ENCODE peak calls at places on chromosomes 7 and 10, in seven cellular contexts. C is HCT116, F is H1, V is HepG2, U is WTC11, B is K562, N is A549. I is an unnamed sample.

GRCh38 chr10:4623757-4624420 is 202.1 kb upstream of the AKR1E2 start:
- DNase-seq in C (no peak), F (no peak), V (no peak), U (no peak), B (no peak), N (no peak), I (no peak)

GRCh38 chr10:100766693-100767427 is 21.5 kb downstream of the PAX2 start:
- DNase-seq in C (no peak), F (no peak), V (peak; percentile 13), U (no peak), B (no peak), N (peak; percentile 29), I (no peak)

GRCh38 chr7:72190919-72191318 is 221.2 kb downstream of the CALN1 start:
- DNase-seq in C (no peak), F (no peak), V (no peak), U (no peak), B (no peak), N (no peak), I (no peak)

GRCh38 chr7:329691-330281 is 39.8 kb downstream of the FOXL3 start:
- DNase-seq in C (no peak), F (no peak), V (no peak), U (no peak), B (no peak), N (no peak), I (no peak)

GRCh38 chr10:58723977-58724376 is 211.3 kb downstream of the BICC1 start:
- DNase-seq in C (no peak), F (no peak), V (no peak), U (no peak), B (no peak), N (no peak), I (no peak)

GRCh38 chr7:54838540-54838925 is 79.5 kb upstream of the SEC61G start:
- DNase-seq in C (no peak), F (no peak), V (no peak), U (no peak), B (no peak), N (no peak), I (no peak)

GRCh38 chr10:78436223-78436575 is 402.5 kb downstream of the RPS24 start:
- DNase-seq in C (no peak), F (no peak), V (no peak), U (no peak), B (no peak), N (no peak), I (no peak)

GRCh38 chr10:98313598-98313997 is 45.6 kb upstream of the LOXL4 start:
- DNase-seq in C (no peak), F (no peak), V (no peak), U (no peak), B (no peak), N (no peak), I (no peak)

GRCh38 chr10:70893227-70894006 is 5.1 kb upstream of the PCBD1 start:
- DNase-seq in C (no peak), F (no peak), V (no peak), U (no peak), B (no peak), N (no peak), I (no peak)

GRCh38 chr10:70889291-70889690 is 926 bp upstream of the PCBD1 start:
- DNase-seq in C (no peak), F (no peak), V (no peak), U (no peak), B (no peak), N (no peak), I (no peak)

GRCh38 chr10:70892631-70893030 is 4.3 kb upstream of the PCBD1 start:
- DNase-seq in C (no peak), F (no peak), V (no peak), U (no peak), B (no peak), N (no peak), I (no peak)

GRCh38 chr10:70891636-70892035 is 3.3 kb upstream of the PCBD1 start:
- DNase-seq in C (no peak), F (no peak), V (no peak), U (no peak), B (no peak), N (no peak), I (no peak)

GRCh38 chr10:70890917-70891431 is 2.6 kb upstream of the PCBD1 start:
- DNase-seq in C (no peak), F (no peak), V (peak; percentile 75), U (peak; percentile 25), B (peak; percentile 64), N (no peak), I (no peak)
- TF ChIP-seq MAX in C (no peak), F (peak; percentile 35), V (peak; percentile 87), U (no peak), B (peak; percentile 76), N (no peak), I (no peak)

DNA sequence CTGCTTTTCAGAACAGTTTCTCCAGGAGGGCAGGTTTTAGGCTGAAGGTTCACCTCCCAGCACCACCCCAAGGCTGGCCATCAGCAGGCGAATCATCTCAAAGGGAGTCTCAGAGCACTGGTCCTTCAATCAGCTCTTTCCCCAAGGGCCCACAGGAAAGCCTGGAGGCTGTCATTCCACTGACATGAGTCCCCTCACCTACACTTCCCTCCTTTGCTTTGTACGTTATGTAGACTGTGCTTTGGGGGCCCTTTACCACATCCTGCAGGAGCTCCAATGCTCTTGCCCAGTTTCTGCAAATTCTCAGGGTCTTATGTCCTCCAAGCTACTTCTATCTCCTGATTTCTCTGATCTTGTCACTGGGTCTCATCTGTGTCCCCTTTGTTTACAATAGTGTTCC is 15.4 kb downstream of the WDFY4 start:
- DNase-seq in C (no peak), F (peak; percentile 24), V (no peak), U (no peak), B (no peak), N (no peak), I (peak; percentile 24)
- TF ChIP-seq MAX in C (no peak), F (no peak), V (no peak), U (no peak), B (no peak), N (no peak), I (no peak)

GRCh38 chr7:43475983-43476382 is 106.9 kb upstream of the STK17A start:
- DNase-seq in C (no peak), F (no peak), V (no peak), U (no peak), B (no peak), N (no peak), I (no peak)

GRCh38 chr7:43481905-43482678 is 100.8 kb upstream of the STK17A start:
- DNase-seq in C (no peak), F (peak; percentile 20), V (no peak), U (no peak), B (no peak), N (no peak), I (no peak)

GRCh38 chr7:43479543-43479942 is 103.4 kb upstream of the STK17A start:
- DNase-seq in C (no peak), F (peak; percentile 19), V (no peak), U (no peak), B (no peak), N (no peak), I (no peak)

GRCh38 chr7:43480581-43480980 is 102.3 kb upstream of the STK17A start:
- DNase-seq in C (no peak), F (no peak), V (no peak), U (no peak), B (no peak), N (no peak), I (no peak)

DNA sequence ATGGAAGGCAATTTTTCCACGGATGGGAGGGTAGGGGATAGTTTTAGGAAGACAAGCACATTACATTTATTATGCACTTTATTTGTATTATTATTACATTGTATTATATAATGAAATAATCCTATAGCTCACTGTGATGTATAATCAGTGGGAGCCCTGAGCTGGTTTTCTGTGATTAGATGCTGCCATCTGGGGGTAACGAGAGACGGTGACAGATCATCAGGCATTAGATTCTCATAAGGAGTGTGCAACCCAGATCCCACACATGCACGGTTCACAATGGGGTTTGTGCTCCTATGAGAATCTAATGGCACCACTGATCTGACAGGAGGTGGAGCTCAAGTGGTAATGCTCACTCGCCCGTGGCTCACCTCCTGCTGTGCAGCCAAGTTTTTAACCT is 103.9 kb upstream of the STK17A start:
- DNase-seq in C (no peak), F (peak; percentile 33), V (peak; percentile 33), U (no peak), B (peak; percentile 11), N (no peak), I (peak; percentile 27)
- TF ChIP-seq MAX in C (no peak), F (no peak), V (no peak), U (no peak), B (no peak), N (no peak), I (no peak)

DNA sequence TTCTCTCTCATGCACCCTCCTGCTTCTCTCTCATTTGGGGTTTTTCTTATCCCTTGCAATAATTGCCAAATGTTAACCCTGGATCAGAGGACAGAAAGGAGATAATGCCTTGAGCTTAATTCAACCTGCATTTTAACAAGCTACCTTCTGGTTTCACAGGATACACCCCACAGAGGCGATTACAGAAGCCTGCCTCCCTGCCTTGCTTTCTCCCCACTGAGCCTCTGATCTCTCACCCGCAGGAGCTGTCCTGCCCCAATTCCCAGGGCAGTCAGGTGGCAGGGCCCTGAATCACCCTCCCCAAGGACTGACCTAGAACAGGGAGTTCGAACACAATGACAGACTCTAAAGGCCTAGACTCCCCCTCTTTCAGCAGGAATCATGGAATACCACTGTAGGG is 959.5 kb downstream of the GRID1 start:
- DNase-seq in C (no peak), F (no peak), V (no peak), U (no peak), B (no peak), N (no peak), I (no peak)
- TF ChIP-seq MAX in C (no peak), F (no peak), V (no peak), U (no peak), B (no peak), N (no peak), I (no peak)

DNA sequence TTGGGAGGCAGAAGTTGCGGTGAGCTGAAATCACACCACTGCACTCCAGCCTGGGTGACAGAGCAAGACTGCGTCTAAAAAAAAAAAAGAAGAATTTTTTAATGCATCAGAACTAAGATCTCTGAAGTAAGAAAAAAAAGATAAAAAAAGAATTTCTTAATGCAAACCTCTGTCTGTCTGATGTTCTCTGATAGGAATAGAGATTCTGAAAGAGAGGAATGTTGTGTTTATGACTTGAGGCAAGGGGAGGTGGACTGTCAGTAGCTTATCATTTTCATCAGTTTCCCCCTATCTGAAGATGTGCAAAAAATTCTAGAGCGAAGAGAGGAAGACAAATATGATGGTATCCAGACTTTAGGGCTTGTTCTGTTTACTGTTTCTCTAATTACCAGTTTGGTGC is 121.5 kb downstream of the SEC23IP start:
- DNase-seq in C (no peak), F (no peak), V (no peak), U (no peak), B (no peak), N (no peak), I (no peak)
- TF ChIP-seq MAX in C (no peak), F (no peak), V (no peak), U (no peak), B (no peak), N (no peak), I (no peak)

I was measured in NB4.